ENCODE peak calls at places on chromosomes 16 and 17, in seven cellular contexts. D is fibroblast of the aortic adventitia; S is stimulated activated CD8-positive, alpha-beta memory T cell treated with anti-CD3 and anti-CD28 coated beads, Interleukin-2, amount 100 ng/mL, for 1 hour; E is aorta; X is stimulated activated CD4-positive, alpha-beta T cell treated with anti-CD3 and anti-CD28 coated beads, Interleukin-12 subunit alpha, Interleukin-12 subunit beta, amount 100 ng/mL, for 4 hours; L is brain microvascular endothelial cell; P is ACHN. R is an unnamed sample.
A peak's percentile ranks its signal among the peaks of the same experiment; 100 is the strongest.

GRCh38 chr16:78324649-78325274 is 225.3 kb downstream of the WWOX start:
- DNase-seq in E (no peak), X (no peak), D (no peak), S (no peak), L (no peak), P (no peak), R (no peak)

GRCh38 chr16:28208824-28209223 is 2.9 kb downstream of the XPO6 start:
- DNase-seq in S (no peak), X (no peak), D (no peak), E (no peak), P (no peak), L (no peak), R (no peak)

GRCh38 chr16:29916979-29917378 is 9.0 kb downstream of the KCTD13 start:
- DNase-seq in S (no peak), L (no peak), D (no peak), E (no peak), P (no peak), X (no peak), R (no peak)

GRCh38 chr17:48596000-48596734 is 2.6 kb upstream of the HOXB5 start:
- DNase-seq in P (no peak), E (no peak), X (no peak), D (no peak), L (no peak), S (no peak), R (no peak)

GRCh38 chr17:61384384-61385090 is 15.1 kb upstream of the TBX2 start:
- DNase-seq in E (peak; percentile 66), S (no peak), X (no peak), P (no peak), L (no peak), D (no peak), R (no peak)

GRCh38 chr16:71367243-71367976 is 8.9 kb downstream of the CALB2 start:
- DNase-seq in D (peak; percentile 16), S (no peak), P (peak; percentile 70), X (peak; percentile 12), E (no peak), L (peak; percentile 24), R (peak; percentile 4)

GRCh38 chr16:17497648-17498047 is 26.9 kb upstream of the XYLT1 start:
- DNase-seq in X (no peak), P (no peak), D (no peak), E (no peak), L (no peak), S (no peak), R (no peak)

GRCh38 chr17:69246726-69247375 is 18.2 kb upstream of the ABCA10 start:
- DNase-seq in S (no peak), D (peak; percentile 81), X (no peak), L (no peak), P (peak; percentile 58), E (no peak), R (peak; percentile 70)

GRCh38 chr16:630024-630814 is 566 bp upstream of the WFIKKN1 start:
- DNase-seq in E (no peak), D (no peak), L (no peak), S (no peak), P (no peak), X (no peak), R (no peak)

GRCh38 chr17:37089998-37090397 is 141.2 kb downstream of the AATF start:
- DNase-seq in E (no peak), D (no peak), S (peak; percentile 18), L (no peak), X (no peak), P (no peak), R (peak; percentile 60)

GRCh38 chr16:86826931-86827330 is 248.6 kb downstream of the FOXL1 start:
- DNase-seq in S (no peak), E (peak; percentile 55), D (no peak), X (no peak), L (no peak), P (no peak), R (no peak)

GRCh38 chr16:50120732-50121131 is 32.4 kb upstream of the TENT4B start:
- DNase-seq in D (no peak), S (no peak), L (no peak), X (no peak), P (no peak), E (no peak), R (no peak)

GRCh38 chr16:66539628-66540469 is 10.1 kb downstream of the TK2 start:
- DNase-seq in P (peak; percentile 84), D (no peak), L (peak; percentile 50), S (no peak), E (no peak), X (no peak), R (peak; percentile 2)

GRCh38 chr17:63646492-63646815 is 24.2 kb downstream of the MAP3K3 start:
- DNase-seq in X (no peak), E (no peak), S (no peak), D (no peak), L (no peak), P (no peak), R (no peak)

GRCh38 chr16:31427441-31428276 is 501 bp downstream of the COX6A2 start:
- DNase-seq in P (no peak), S (peak; percentile 51), D (peak; percentile 50), E (peak; percentile 87), L (no peak), X (peak; percentile 68), R (no peak)

GRCh38 chr17:37710344-37710886 is 34.4 kb downstream of the HNF1B start:
- DNase-seq in L (peak; percentile 88), X (no peak), D (peak; percentile 5), E (no peak), S (no peak), P (peak; percentile 51), R (no peak)

GRCh38 chr17:40548491-40548981 is 16.7 kb downstream of the CCR7 start:
- DNase-seq in S (no peak), L (no peak), E (peak; percentile 22), D (no peak), X (no peak), P (no peak), R (no peak)

GRCh38 chr16:81166417-81167300 is 70.5 kb upstream of the GCSH start:
- DNase-seq in L (no peak), E (no peak), D (no peak), S (no peak), X (no peak), P (no peak), R (no peak)

GRCh38 chr16:48197294-48197693 is 41.5 kb upstream of the ABCC12 start:
- DNase-seq in S (no peak), X (no peak), P (no peak), L (no peak), E (no peak), D (no peak), R (peak; percentile 98)

GRCh38 chr16:83458612-83459011 is 349.2 kb upstream of the HSBP1 start:
- DNase-seq in X (no peak), S (no peak), L (peak; percentile 96), P (peak; percentile 24), E (no peak), D (peak; percentile 10), R (no peak)

GRCh38 chr17:39739885-39740356 is 2.2 kb downstream of the GRB7 start:
- DNase-seq in X (no peak), D (no peak), P (peak; percentile 44), S (no peak), E (no peak), L (no peak), R (no peak)

GRCh38 chr17:44898768-44899073 is 524 bp downstream of the EFTUD2 start:
- DNase-seq in L (peak; percentile 20), X (no peak), P (peak; percentile 54), S (no peak), D (no peak), E (no peak), R (peak; percentile 86)

GRCh38 chr17:17156107-17156506 is 50.0 kb downstream of the PLD6 start:
- DNase-seq in D (peak; percentile 93), L (peak; percentile 62), X (no peak), P (peak; percentile 86), E (no peak), S (no peak), R (no peak)

R was measured in AML-193.